ENCODE peak calls at places on chromosomes 6 and 20, in six cellular contexts. S is pancreas, B is PC-9, Y is dorsolateral prefrontal cortex, A is mammary epithelial cell, Q is sigmoid colon. N is an unnamed sample. For H3K27me3, the result is how much of the 10 kb centered on the place peaks cover.

GRCh38 chr6:148192310-148192709 is 150.3 kb upstream of the SASH1 start:
- DNase-seq in S (no peak), Q (no peak), A (peak), B (no peak), Y (no peak), N (no peak)

GRCh38 chr20:48544402-48545333 is 283.1 kb downstream of the PREX1 start:
- DNase-seq in Y (no peak), Q (no peak), A (no peak), B (peak), S (no peak), N (no peak)

GRCh38 chr6:13554929-13555333 is 19.5 kb upstream of the SIRT5 start:
- DNase-seq in Q (peak), S (no peak), Y (peak), B (peak), A (no peak), N (no peak)

GRCh38 chr6:19368511-19368910 is 468.7 kb upstream of the ID4 start:
- DNase-seq in Q (no peak), B (peak), Y (no peak), S (no peak), A (peak), N (no peak)

GRCh38 chr6:169424821-169425240 is 171.2 kb upstream of the THBS2 start:
- DNase-seq in A (no peak), B (no peak), S (no peak), Q (no peak), Y (no peak), N (no peak)

GRCh38 chr20:24610341-24611115 is 141.1 kb downstream of the SYNDIG1 start:
- DNase-seq in S (no peak), Y (no peak), B (no peak), A (peak), Q (no peak), N (no peak)

GRCh38 chr6:14110001-14110818 is 7.4 kb upstream of the CD83 start:
- DNase-seq in Q (no peak), S (no peak), B (no peak), A (no peak), Y (no peak), N (no peak)

GRCh38 chr6:149499066-149499465 is 14.3 kb upstream of the ZC3H12D start:
- DNase-seq in B (no peak), A (peak), Q (no peak), Y (no peak), S (no peak), N (no peak)

GRCh38 chr6:138622967-138623366 is 123.7 kb upstream of the NHSL1 start:
- DNase-seq in S (no peak), B (peak), Y (no peak), A (peak), Q (no peak), N (no peak)

GRCh38 chr6:146990284-146990683 is 213.9 kb upstream of the STXBP5 start:
- DNase-seq in A (no peak), Q (no peak), Y (no peak), S (no peak), B (peak), N (no peak)

GRCh38 chr6:13480631-13481501 is 6.5 kb downstream of the GFOD1 start:
- DNase-seq in Y (no peak), Q (no peak), A (peak), B (no peak), S (no peak), N (no peak)

GRCh38 chr6:107543567-107543966 is 53.6 kb downstream of the SOBP start:
- DNase-seq in Y (no peak), S (no peak), A (no peak), Q (no peak), B (no peak), N (no peak)

GRCh38 chr6:123402052-123402451 is 234.7 kb downstream of the TRDN start:
- DNase-seq in Q (no peak), Y (no peak), A (no peak), S (no peak), B (no peak), N (no peak)

GRCh38 chr6:49849121-49849907 is 17.0 kb downstream of the CRISP1 start:
- DNase-seq in A (peak), B (peak), Y (no peak), S (no peak), Q (no peak), N (no peak)

GRCh38 chr6:119152187-119152586 is 73.7 kb upstream of the FAM184A start:
- DNase-seq in B (no peak), Q (no peak), A (no peak), S (no peak), Y (no peak), N (no peak)

GRCh38 chr6:71460933-71461332 is 172.3 kb downstream of the OGFRL1 start:
- DNase-seq in Q (no peak), B (no peak), A (peak), S (no peak), Y (no peak), N (no peak)

GRCh38 chr20:34201531-34201930 is 39.7 kb upstream of the ASIP start:
- DNase-seq in Y (no peak), Q (no peak), B (no peak), S (no peak), A (no peak), N (no peak)

GRCh38 chr6:138691595-138692057 is 81.9 kb upstream of the CCDC28A start:
- DNase-seq in S (no peak), A (peak), Q (no peak), B (peak), Y (no peak), N (peak)

GRCh38 chr6:112827793-112828192 is 480.7 kb downstream of the RFPL4B start:
- DNase-seq in S (no peak), B (no peak), Q (peak), Y (no peak), A (no peak), N (no peak)

GRCh38 chr20:47250360-47250759 is 106.1 kb downstream of the ZMYND8 start:
- DNase-seq in Q (no peak), S (no peak), B (no peak), A (no peak), Y (no peak), N (no peak)

GRCh38 chr20:41155267-41155666 is 17.9 kb downstream of the PLCG1 start:
- DNase-seq in Y (no peak), Q (no peak), S (no peak), A (no peak), B (no peak), N (no peak)

GRCh38 chr6:84422380-84422968 is 195.0 kb upstream of the CEP162 start:
- DNase-seq in Q (no peak), B (no peak), Y (no peak), A (peak), S (peak), N (peak)

GRCh38 chr20:33940701-33941100 is 53.0 kb upstream of the RALY start:
- DNase-seq in S (no peak), B (no peak), A (no peak), Q (no peak), Y (no peak), N (no peak)

GRCh38 chr6:139028658-139029469 is at the start of gene ABRACL:
- DNase-seq in B (peak), A (peak), S (peak), Y (peak), Q (peak), N (peak)

GRCh38 chr6:123030292-123030691 is 34.3 kb downstream of the CLVS2 start:
- DNase-seq in A (peak), B (no peak), Y (no peak), Q (no peak), S (no peak), N (no peak)

GRCh38 chr6:33862536-33862935 is 58.7 kb upstream of the MLN start:
- DNase-seq in Y (no peak), B (no peak), A (no peak), S (no peak), Q (no peak), N (no peak)

GRCh38 chr6:143432588-143432987 is 17.9 kb downstream of the ADAT2 start:
- DNase-seq in A (no peak), Y (no peak), Q (no peak), S (no peak), B (no peak), N (no peak)

GRCh38 chr6:127516676-127517273 is 2.4 kb downstream of the MTCL3 start:
- DNase-seq in B (peak), Q (no peak), S (no peak), A (peak), Y (peak), N (peak)

GRCh38 chr20:45052698-45053440 is 48.1 kb downstream of the KCNS1 start:
- DNase-seq in Q (no peak), Y (no peak), B (no peak), A (peak), S (no peak), N (no peak)

GRCh38 chr6:71529026-71529425 is 240.4 kb downstream of the OGFRL1 start:
- DNase-seq in Q (no peak), Y (no peak), B (no peak), A (no peak), S (no peak), N (no peak)

GRCh38 chr20:55251170-55251569 is 754.1 kb downstream of the CBLN4 start:
- DNase-seq in A (no peak), B (no peak), Y (no peak), Q (no peak), S (no peak), N (no peak)

GRCh38 chr20:61045091-61045490 is 207.0 kb upstream of the CDH4 start:
- DNase-seq in S (no peak), A (no peak), B (no peak), Y (no peak), Q (no peak), N (no peak)

GRCh38 chr20:61042501-61043385 is 209.3 kb upstream of the CDH4 start:
- DNase-seq in B (no peak), Y (no peak), A (peak), S (no peak), Q (no peak), N (no peak)

GRCh38 chr20:61043681-61044080 is 208.4 kb upstream of the CDH4 start:
- DNase-seq in S (no peak), Y (no peak), Q (no peak), B (no peak), A (no peak), N (no peak)

GRCh38 chr20:61044499-61044898 is 207.6 kb upstream of the CDH4 start:
- DNase-seq in A (no peak), B (no peak), S (no peak), Y (no peak), Q (no peak), N (no peak)

DNA sequence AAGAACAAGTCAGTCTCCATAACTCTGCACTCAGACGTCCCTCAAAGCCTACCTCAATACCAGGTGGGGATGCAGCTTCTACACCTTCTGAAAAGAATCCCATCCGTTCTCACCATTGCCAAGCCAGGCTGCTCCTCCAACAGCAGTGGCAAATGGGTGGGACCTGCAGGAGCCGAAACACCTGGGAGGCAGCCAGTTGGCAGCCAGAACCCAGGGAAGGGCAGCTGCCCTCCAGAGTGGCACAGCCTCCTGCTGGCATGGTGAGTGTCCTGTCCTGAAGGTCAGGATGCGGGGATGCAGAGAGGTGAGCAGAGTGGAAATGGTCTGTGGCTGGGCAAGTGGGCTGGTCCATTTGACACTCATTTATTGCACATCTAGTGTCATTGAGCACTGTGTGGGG is 210.6 kb upstream of the CDH4 start:
- DNase-seq in S (no peak), Q (no peak), Y (no peak), A (no peak), B (no peak), N (no peak)
- H3K27me3 ChIP-seq in S (under half), Q (under half), Y (under half), A (under half), B (under half), N (under half)

GRCh38 chr6:159716247-159717086 is 10.8 kb upstream of the WTAP start:
- DNase-seq in Y (no peak), B (no peak), Q (peak), S (no peak), A (peak), N (no peak)
- TF ChIP-seq CTCF in Y (no peak), B (no peak), Q (no peak), S (no peak), A (no peak), N (no peak)

DNA sequence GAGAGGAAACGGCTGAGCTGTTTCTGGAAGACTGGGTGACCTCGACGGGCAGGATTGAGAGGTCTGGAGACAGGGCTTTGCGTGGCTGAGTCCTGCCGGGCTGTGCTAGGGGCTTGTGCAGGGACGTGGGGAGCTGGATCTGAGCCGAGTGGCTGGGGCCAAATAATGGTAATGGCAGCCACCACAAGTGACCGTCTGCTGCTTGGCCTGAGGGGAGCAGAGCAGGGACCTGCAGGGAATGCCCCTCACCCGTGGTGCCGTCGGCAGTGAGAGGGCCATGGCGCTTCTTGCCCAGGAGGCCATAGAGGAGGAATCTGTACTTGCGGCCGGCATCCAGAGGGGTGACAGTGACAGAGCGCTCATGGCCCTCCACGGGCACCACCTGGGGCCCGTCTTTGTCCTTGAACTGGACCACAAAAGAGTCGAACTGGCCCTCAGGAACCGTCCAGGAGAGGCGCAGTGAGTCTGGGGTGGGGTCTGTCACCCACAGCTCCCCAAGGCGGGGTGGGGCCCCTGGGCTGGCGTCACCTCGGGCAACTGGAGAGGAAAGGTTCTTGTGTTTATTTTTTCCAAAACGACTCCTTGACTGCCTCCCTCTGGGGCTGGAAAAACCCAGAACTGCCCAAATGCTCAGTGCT is 31.8 kb downstream of the CYP21A2 start:
- DNase-seq in Q (no peak), A (no peak), Y (no peak), S (no peak), B (no peak), N (no peak)
- H3K27me3 ChIP-seq in Q (under half), A (under half), Y (under half), S (under half), B (under half), N (under half)

GRCh38 chr6:134082191-134082590 is 29.8 kb upstream of the SLC2A12 start:
- DNase-seq in Y (no peak), Q (no peak), S (no peak), A (no peak), B (no peak), N (no peak)
- TF ChIP-seq CTCF in Y (no peak), Q (no peak), S (no peak), A (no peak), B (no peak), N (no peak)

DNA sequence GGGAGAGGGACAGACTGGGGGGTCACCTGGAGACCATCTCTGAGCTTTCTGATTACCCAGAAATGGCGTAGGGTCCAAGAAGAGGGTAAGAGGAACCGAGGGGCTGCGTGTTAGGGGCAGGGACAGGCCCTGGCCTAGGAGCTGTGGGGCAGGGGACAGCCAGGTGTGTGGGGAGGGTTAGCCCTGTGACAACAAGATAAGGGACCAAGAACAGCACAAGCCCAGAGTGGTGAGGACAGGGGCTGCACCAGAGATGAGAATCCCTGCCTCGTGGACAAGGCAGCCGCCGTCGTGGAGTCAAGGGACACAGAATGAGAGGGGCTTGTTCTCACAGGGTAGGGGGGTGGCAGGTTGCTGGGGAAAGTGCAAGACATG is 449 bp upstream of the AVP start:
- DNase-seq in Q (no peak), S (no peak), Y (no peak), B (no peak), A (no peak), N (no peak)
- H3K27me3 ChIP-seq in Q (under half), S (under half), Y (under half), B (under half), A (under half), N (under half)

GRCh38 chr6:166395351-166395750 is 12.6 kb upstream of the MPC1 start:
- DNase-seq in A (no peak), Q (no peak), Y (no peak), S (no peak), B (no peak), N (no peak)

GRCh38 chr6:166397849-166398248 is 15.1 kb upstream of the MPC1 start:
- DNase-seq in Y (no peak), A (no peak), Q (no peak), S (no peak), B (no peak), N (no peak)

GRCh38 chr6:166393535-166393823 is 10.7 kb upstream of the MPC1 start:
- DNase-seq in Y (no peak), A (no peak), B (no peak), Q (no peak), S (no peak), N (no peak)

GRCh38 chr6:166395778-166396177 is 13.0 kb upstream of the MPC1 start:
- DNase-seq in B (no peak), Y (no peak), S (no peak), A (no peak), Q (no peak), N (no peak)

GRCh38 chr6:166394036-166394892 is 11.5 kb upstream of the MPC1 start:
- DNase-seq in Y (no peak), B (no peak), Q (no peak), S (no peak), A (no peak), N (no peak)
- TF ChIP-seq CTCF in Y (no peak), B (no peak), Q (no peak), S (no peak), A (no peak), N (no peak)

GRCh38 chr6:41545703-41546474 is at the start of gene FOXP4:
- DNase-seq in S (peak), Y (peak), A (peak), Q (peak), B (peak), N (peak)
- H3K27me3 ChIP-seq in S (under half), Y (under half), A (under half), Q (under half), B (under half), N (under half)

DNA sequence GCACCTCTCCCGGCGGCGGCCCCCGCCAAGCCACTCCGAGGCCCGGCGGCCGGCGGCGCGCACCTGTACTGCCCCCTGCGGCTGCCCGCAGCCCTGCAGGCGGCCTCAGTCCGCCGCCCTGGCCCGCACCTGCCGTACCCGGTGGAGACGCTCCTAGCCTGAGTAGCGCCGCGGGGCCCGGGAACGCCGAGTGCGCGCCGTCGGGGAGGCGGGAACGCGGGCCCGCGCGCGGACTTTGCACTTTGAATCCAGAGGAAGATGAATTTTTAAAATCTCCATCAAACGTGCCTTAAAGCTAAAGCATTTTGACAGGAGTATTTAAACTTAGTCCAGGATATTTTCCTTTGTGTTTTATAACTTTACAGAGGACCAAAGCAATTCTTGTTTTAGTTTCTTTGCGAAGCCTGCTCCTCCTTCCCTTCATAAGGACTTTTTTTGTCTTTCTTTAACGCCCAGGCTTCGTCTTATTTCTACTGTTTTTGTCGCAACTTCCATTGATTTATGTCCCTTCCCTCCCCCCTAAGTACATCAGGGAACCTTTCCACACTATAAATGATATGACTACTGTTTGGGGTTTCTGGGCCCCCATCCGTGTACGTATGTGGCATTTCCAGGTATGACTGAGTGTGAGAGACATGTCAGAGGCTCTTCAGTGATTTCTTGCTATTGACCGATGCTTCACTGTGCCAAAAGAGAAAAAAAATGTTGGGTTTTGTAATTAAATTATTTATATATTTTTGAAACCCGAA is 2.0 kb downstream of the FOXQ1 start:
- DNase-seq in A (no peak), Y (no peak), Q (no peak), B (peak), S (peak), N (peak)
- TF ChIP-seq CTCF in A (peak), Y (peak), Q (no peak), B (peak), S (peak), N (peak)

GRCh38 chr6:5280926-5281325 is 19.6 kb downstream of the FARS2 start:
- DNase-seq in Q (no peak), B (no peak), A (no peak), S (no peak), Y (no peak), N (no peak)
- H3K27me3 ChIP-seq in Q (under half), B (under half), A (under half), S (under half), Y (under half), N (under half)

N was measured in Caco-2.